ENCODE peak calls at places on chromosomes 13 and 19, in four cellular contexts. D is heart left ventricle; J is left ventricle myocardium inferior; K is CD4-positive, alpha-beta memory T cell. W is an unnamed sample. For H3K4me1, the result is how much of the 10 kb centered on the place peaks cover.

GRCh38 chr19:33767898-33768413 is 28.7 kb upstream of the KCTD15 start:
- DNase-seq in D (no peak), K (no peak), J (no peak), W (no peak)

GRCh38 chr13:65653548-65654078 is 1576.5 kb downstream of the PCDH9 start:
- DNase-seq in J (no peak), K (no peak), D (no peak), W (no peak)

GRCh38 chr13:91141619-91142061 is 205.8 kb upstream of the MIR17HG start:
- DNase-seq in J (no peak), K (no peak), D (no peak), W (no peak)

GRCh38 chr19:18531485-18531884 is 9.6 kb upstream of the ELL start:
- DNase-seq in K (no peak), D (no peak), J (no peak), W (no peak)

GRCh38 chr19:16660763-16661479 is at the start of gene TMEM38A:
- DNase-seq in J (peak), D (peak), K (peak), W (peak)

GRCh38 chr19:18433735-18434398 is 4.1 kb downstream of the ISYNA1 start:
- DNase-seq in K (no peak), J (no peak), D (no peak), W (peak)

GRCh38 chr13:29498426-29499040 is 97.0 kb downstream of the SLC7A1 start:
- DNase-seq in J (no peak), K (no peak), D (no peak), W (no peak)

GRCh38 chr19:2184422-2185012 is 20.8 kb downstream of the DOT1L start:
- DNase-seq in K (no peak), J (no peak), D (no peak), W (no peak)

GRCh38 chr19:9406798-9407352 is 28.5 kb downstream of the ZNF266 start:
- DNase-seq in J (peak), K (peak), D (peak), W (peak)

GRCh38 chr19:58553799-58554493 is 959 bp downstream of the CHMP2A start:
- DNase-seq in K (no peak), J (peak), D (no peak), W (no peak)

GRCh38 chr13:48265217-48265815 is 32.3 kb downstream of the ITM2B start:
- DNase-seq in D (no peak), J (no peak), K (peak), W (no peak)

GRCh38 chr13:73273276-73273675 is 214.5 kb downstream of the KLF5 start:
- DNase-seq in J (no peak), K (no peak), D (no peak), W (no peak)

GRCh38 chr13:70623260-70623659 is 515.0 kb upstream of the KLHL1 start:
- DNase-seq in J (no peak), D (no peak), K (no peak), W (no peak)

GRCh38 chr19:12838182-12838890 is at the start of gene MAST1:
- DNase-seq in D (no peak), K (peak), J (no peak), W (peak)

GRCh38 chr13:93535256-93535655 is 308.6 kb downstream of the GPC6 start:
- DNase-seq in D (no peak), K (no peak), J (no peak), W (no peak)

GRCh38 chr13:77918391-77919261 is at the start of gene EDNRB:
- DNase-seq in D (peak), K (no peak), J (peak), W (peak)

GRCh38 chr19:17049711-17050280 is 23.2 kb upstream of the CPAMD8 start:
- DNase-seq in K (no peak), D (no peak), J (no peak), W (no peak)

GRCh38 chr13:39047560-39047959 is 9.3 kb downstream of the NHLRC3 start:
- DNase-seq in D (no peak), K (no peak), J (no peak), W (no peak)

GRCh38 chr13:46606915-46607413 is 54.0 kb downstream of the LRCH1 start:
- DNase-seq in D (no peak), J (no peak), K (no peak), W (no peak)

GRCh38 chr19:48896191-48896720 is 2.3 kb downstream of the TULP2 start:
- DNase-seq in D (peak), J (peak), K (no peak), W (peak)

GRCh38 chr19:42282036-42282762 is 13.1 kb downstream of the CIC start:
- DNase-seq in K (no peak), D (no peak), J (no peak), W (no peak)

GRCh38 chr13:44879452-44880058 is 109.7 kb downstream of the NUFIP1 start:
- DNase-seq in K (no peak), D (no peak), J (no peak), W (no peak)

GRCh38 chr13:58119351-58119750 is 487.8 kb downstream of the PCDH17 start:
- DNase-seq in D (no peak), K (no peak), J (no peak), W (no peak)

GRCh38 chr19:49761625-49762311 is 1.3 kb downstream of the TSKS start:
- DNase-seq in J (peak), D (no peak), K (no peak), W (peak)

GRCh38 chr19:58227964-58228583 is 640 bp upstream of the ZNF544 start:
- DNase-seq in K (no peak), D (no peak), J (no peak), W (no peak)

GRCh38 chr13:23741879-23742510 is 147.2 kb downstream of the MIPEP start:
- DNase-seq in K (no peak), J (no peak), D (no peak), W (no peak)

GRCh38 chr19:13978306-13978705 is 26.0 kb downstream of the DCAF15 start:
- DNase-seq in K (no peak), D (peak), J (peak), W (peak)

GRCh38 chr19:1169921-1170885 is 3.9 kb downstream of the SBNO2 start:
- DNase-seq in K (no peak), D (no peak), J (no peak), W (peak)

GRCh38 chr13:73914119-73914518 is 220.1 kb downstream of the KLF12 start:
- DNase-seq in K (no peak), J (no peak), D (no peak), W (no peak)

GRCh38 chr19:42794751-42795150 is 29.3 kb upstream of the PSG8 start:
- DNase-seq in D (no peak), J (no peak), K (no peak), W (no peak)

GRCh38 chr19:49119411-49120324 is at the start of gene PPFIA3:
- DNase-seq in D (peak), K (no peak), J (peak), W (peak)

GRCh38 chr19:29538651-29539050 is 12.9 kb downstream of the VSTM2B start:
- DNase-seq in J (no peak), D (no peak), K (no peak), W (no peak)

GRCh38 chr19:611506-611869 is 21.8 kb downstream of the HCN2 start:
- DNase-seq in K (peak), D (no peak), J (no peak), W (no peak)

GRCh38 chr13:30576528-30576927 is 41.2 kb upstream of the USPL1 start:
- DNase-seq in K (peak), J (no peak), D (no peak), W (no peak)

GRCh38 chr19:47716270-47716937 is 3.2 kb downstream of the EHD2 start:
- DNase-seq in K (no peak), J (no peak), D (peak), W (no peak)

GRCh38 chr13:28573595-28574373 is 78.9 kb upstream of the FLT1 start:
- DNase-seq in K (no peak), D (no peak), J (no peak), W (no peak)

GRCh38 chr19:11499327-11499726 is 6.3 kb downstream of the ZNF653 start:
- DNase-seq in D (no peak), J (no peak), K (no peak), W (no peak)
- H3K27ac ChIP-seq in D (no peak), J (no peak), K (no peak), W (no peak)

DNA sequence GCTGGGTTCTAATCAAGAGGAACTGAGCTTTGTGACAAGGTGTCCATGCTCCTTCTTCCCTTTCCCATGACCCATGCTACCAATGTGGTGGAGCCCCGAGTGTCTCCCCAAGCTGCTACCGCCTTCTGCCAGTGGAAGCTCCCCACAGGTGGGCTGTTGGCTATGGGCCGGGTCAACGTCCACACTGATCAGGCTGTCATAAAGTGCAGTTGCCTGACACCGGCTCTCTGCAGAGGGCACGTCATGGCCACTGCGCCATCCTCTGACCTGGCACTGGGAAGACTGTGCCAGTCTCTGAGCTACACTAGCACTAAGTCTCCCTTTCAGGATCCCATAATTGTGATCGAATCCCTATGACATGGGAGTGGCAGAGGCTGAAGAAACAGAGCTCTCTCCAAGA is 192.3 kb downstream of the USP12 start:
- DNase-seq in K (no peak), J (no peak), D (no peak), W (no peak)
- H3K4me1 ChIP-seq in K (under half), J (under half), D (under half), W (under half)

DNA sequence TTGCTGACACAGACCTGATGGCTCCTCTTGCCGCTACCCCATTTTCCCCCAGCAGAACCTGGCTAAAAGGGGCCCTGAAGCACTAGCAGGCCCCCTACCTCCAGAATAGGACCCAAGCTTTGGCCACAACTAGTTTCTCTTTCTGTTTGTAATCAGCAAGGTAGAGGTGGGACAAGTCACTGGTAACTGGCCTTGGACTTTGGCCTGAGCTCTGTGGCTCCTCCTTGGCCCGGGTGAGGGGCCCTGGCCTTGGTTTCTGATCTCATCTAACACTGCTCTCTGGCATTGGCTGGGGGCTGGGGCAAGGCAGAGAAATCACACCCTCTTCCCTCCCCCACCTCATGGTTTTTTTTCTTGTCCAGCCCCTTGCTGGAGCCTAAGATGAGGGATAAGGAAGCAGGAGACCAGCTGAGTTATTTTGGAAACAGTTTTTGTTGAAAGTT is 2.1 kb downstream of the CALM3 start:
- DNase-seq in K (no peak), J (no peak), D (no peak), W (no peak)
- H3K27ac ChIP-seq in K (peak), J (peak), D (peak), W (peak)

DNA sequence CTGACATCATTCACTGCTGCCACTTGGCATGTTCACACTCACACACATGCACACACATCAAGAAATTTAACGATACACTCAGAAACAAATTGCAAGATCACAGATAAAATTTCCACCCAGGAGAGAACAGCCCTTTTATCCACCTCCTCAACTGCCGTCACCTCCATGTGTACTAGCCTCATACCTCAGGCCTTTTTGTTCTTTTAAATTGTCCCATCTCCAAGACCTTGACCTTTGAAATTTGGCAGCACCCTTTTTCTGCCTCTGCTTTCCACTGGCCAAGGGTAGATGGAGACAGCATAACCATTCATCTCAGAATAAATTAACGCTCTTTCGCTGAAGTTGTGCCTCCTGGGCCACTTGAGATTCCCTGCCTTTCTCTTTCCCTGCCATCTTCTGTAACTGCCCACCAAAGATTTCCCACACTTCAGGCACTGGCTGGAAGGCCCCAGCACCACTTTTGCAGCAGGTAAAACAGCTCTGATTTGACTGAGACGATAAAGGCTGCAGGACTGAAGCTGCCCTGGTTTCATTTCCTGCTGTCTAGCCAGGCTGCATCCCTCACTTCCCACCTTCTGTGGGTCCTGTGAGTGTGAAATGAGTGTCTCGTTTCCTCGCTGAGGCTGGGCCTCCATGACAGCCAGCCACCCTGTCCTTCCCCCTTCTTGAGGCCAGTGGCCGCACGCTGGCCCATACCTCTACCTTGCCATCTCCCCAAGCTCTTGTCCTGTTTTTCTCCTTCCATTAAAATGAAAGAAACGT is 39.3 kb downstream of the MBNL2 start:
- DNase-seq in D (no peak), K (peak), J (no peak), W (no peak)
- H3K4me1 ChIP-seq in D (half or more), K (half or more), J (half or more), W (under half)

GRCh38 chr19:4707956-4708650 is 15.5 kb downstream of the DPP9 start:
- DNase-seq in K (no peak), J (peak), D (no peak), W (no peak)
- H3K27ac ChIP-seq in K (no peak), J (peak), D (peak), W (peak)

DNA sequence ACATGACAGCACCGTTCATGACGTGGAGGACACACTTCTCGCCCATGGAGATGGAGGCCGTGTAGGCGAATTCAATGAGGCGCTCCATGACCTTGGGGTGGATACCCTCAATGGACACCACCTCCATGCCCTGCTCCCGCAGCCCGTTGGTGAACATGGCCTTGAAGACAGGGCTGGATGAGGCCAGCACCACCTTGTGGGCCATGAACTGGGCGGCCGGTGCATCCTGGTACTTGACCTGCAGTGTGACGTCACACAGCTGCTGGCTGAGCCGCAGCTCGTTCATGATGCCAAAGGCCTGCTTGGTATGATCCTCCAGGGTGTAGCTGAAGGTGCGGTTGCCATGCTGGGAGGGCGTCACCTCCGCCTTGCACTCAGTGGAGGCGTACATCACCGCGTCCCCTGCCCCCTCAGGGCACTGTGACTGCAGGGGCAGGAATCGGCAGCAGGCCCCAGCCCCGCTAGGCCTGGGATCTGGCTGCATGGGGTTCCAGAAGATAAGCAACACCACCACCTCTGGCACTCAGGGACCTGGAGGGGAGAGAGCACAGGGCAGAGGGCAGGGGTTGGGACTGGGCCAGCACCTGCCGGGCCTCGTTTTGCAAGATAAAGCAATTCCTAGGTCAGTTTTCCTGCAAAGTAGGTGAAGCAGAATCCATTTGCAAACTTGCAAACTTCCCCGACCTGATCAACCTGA is 3.5 kb downstream of the KEAP1 start:
- DNase-seq in D (no peak), J (no peak), K (no peak), W (no peak)
- H3K4me1 ChIP-seq in D (under half), J (half or more), K (under half), W (under half)

GRCh38 chr13:113650731-113651148 is 7.3 kb downstream of the ATP4B start:
- DNase-seq in K (no peak), D (no peak), J (peak), W (peak)

GRCh38 chr13:113650275-113650674 is 7.7 kb downstream of the ATP4B start:
- DNase-seq in D (no peak), J (peak), K (no peak), W (peak)

GRCh38 chr13:113652404-113653263 is 5.4 kb downstream of the ATP4B start:
- DNase-seq in J (peak), D (no peak), K (no peak), W (no peak)

GRCh38 chr13:113653264-113654174 is 4.5 kb downstream of the ATP4B start:
- DNase-seq in J (peak), D (no peak), K (no peak), W (no peak)

DNA sequence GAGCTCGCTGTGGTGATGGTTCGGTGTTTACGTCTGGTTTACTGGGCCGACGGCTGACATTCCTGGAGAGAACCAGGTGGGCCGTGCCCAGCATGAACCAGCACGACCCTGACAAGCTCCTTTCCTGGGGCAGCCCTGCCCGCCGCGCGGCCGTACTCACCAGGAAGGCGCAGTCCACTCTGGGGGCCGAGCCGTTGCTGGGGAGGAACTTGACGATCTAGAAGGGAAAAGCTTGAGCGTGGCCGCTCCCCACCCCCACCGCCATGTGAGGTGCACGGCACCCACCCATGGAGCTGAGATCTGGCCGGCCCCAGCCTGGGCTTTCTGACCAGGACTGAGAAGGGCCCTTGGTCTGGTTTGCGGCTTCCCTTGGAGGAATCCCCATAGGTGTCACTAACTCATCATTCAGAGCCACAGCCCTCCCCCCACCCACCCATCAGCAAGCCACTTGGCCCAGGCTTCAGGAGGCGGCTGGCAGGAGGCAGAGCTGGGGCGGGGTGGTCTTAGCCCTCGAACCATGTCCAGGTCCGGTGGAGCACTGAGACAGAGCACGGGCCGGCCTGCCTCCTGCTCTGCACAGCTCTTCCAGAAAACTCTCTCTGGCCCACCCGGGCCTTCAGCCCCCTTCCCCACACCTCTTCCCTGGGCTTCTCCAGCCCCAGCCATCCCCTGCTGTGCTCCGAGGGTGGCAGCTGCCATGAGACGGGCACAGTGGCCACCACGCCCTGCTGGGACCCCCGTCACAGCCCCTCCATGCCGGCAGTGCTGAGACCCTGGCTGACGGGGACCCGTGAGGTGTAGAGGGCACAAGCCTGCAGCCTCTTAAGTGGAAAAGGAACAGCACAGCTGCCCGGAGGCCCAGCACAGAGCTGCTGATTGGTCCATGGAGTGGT is 6.2 kb downstream of the ATP4B start:
- DNase-seq in J (peak), K (no peak), D (no peak), W (peak)
- H3K27ac ChIP-seq in J (no peak), K (no peak), D (no peak), W (no peak)

GRCh38 chr19:4391701-4392543 is 8.4 kb downstream of the SH3GL1 start:
- DNase-seq in D (peak), K (no peak), J (peak), W (peak)
- H3K4me1 ChIP-seq in D (half or more), K (half or more), J (half or more), W (under half)

GRCh38 chr19:57010541-57010940 is 109.2 kb upstream of the USP29 start:
- DNase-seq in J (no peak), K (no peak), D (no peak), W (no peak)

GRCh38 chr19:57016076-57016475 is 103.7 kb upstream of the USP29 start:
- DNase-seq in D (no peak), K (no peak), J (no peak), W (no peak)

DNA sequence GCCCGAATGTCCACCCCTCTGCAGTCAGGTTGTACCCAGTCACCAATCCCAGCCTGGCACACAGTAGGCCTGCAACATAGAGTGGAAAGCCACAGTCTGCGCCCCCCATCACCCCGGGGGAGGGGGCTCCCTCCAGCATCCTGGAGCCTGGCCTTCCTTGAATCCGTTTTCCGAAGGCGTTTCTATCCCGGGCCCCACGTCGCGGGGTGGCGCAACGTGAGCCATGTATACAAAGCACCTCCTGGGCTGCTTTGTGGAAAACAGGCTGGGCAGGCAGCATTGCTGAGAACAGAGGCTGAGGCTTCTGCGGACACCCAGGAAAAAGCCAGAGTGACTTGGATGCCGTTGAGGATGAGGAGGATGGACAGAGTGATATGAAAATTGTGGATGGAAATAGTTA is 103.3 kb upstream of the USP29 start:
- DNase-seq in K (no peak), J (no peak), D (no peak), W (no peak)
- H3K27ac ChIP-seq in K (no peak), J (no peak), D (no peak), W (no peak)

GRCh38 chr13:59787679-59788078 is 376.0 kb downstream of the DIAPH3 start:
- DNase-seq in J (no peak), K (no peak), D (no peak), W (no peak)
- H3K4me1 ChIP-seq in J (under half), K (under half), D (under half), W (under half)

W was measured in right cardiac atrium.